ENCODE peak calls at places on chromosomes 1 and 21, in five cellular contexts. V, E, J, Z and H are unnamed samples.

GRCh38 chr1:15833069-15833679 is 14.3 kb upstream of the SPEN start:
- DNase-seq in V (no peak), E (peak; percentile 64), J (peak; percentile 65), Z (peak; percentile 28), H (peak; percentile 46)

GRCh38 chr1:9368356-9368755 is 75.7 kb downstream of the SPSB1 start:
- DNase-seq in V (no peak), E (no peak), J (no peak), Z (no peak), H (no peak)

GRCh38 chr1:110555807-110556470 is 37.0 kb upstream of the KCNA10 start:
- DNase-seq in V (no peak), E (peak; percentile 31), J (no peak), Z (no peak), H (no peak)

GRCh38 chr1:25066253-25066652 is 136.2 kb upstream of the RUNX3 start:
- DNase-seq in V (no peak), E (no peak), J (no peak), Z (no peak), H (no peak)

GRCh38 chr1:197081117-197081753 is 14.2 kb upstream of the F13B start:
- DNase-seq in V (no peak), E (no peak), J (no peak), Z (no peak), H (no peak)

GRCh38 chr1:86084998-86085397 is 71.6 kb downstream of the COL24A1 start:
- DNase-seq in V (no peak), E (no peak), J (no peak), Z (no peak), H (no peak)

GRCh38 chr1:100039571-100039970 is 69.8 kb downstream of the SLC35A3 start:
- DNase-seq in V (no peak), E (no peak), J (no peak), Z (no peak), H (no peak)

GRCh38 chr1:67937651-67938050 is 104.4 kb upstream of the GNG12 start:
- DNase-seq in V (no peak), E (no peak), J (no peak), Z (no peak), H (no peak)

GRCh38 chr1:159173303-159173702 is 1.9 kb downstream of the CADM3 start:
- DNase-seq in V (no peak), E (no peak), J (no peak), Z (no peak), H (no peak)

GRCh38 chr1:55211456-55211855 is 3.7 kb downstream of the USP24 start:
- DNase-seq in V (no peak), E (no peak), J (no peak), Z (peak; percentile 47), H (no peak)

GRCh38 chr1:185570962-185571361 is 163.2 kb upstream of the HMCN1 start:
- DNase-seq in V (no peak), E (no peak), J (peak; percentile 63), Z (no peak), H (no peak)

GRCh38 chr1:1597275-1597930 is 2.5 kb downstream of the FNDC10 start:
- DNase-seq in V (no peak), E (no peak), J (no peak), Z (no peak), H (no peak)

GRCh38 chr1:41659159-41659495 is 174.6 kb upstream of the EDN2 start:
- DNase-seq in V (no peak), E (no peak), J (no peak), Z (no peak), H (no peak)

GRCh38 chr1:33332357-33332789 is 11.5 kb upstream of the A3GALT2 start:
- DNase-seq in V (no peak), E (no peak), J (no peak), Z (no peak), H (no peak)

GRCh38 chr1:36924282-36924791 is 110.0 kb downstream of the GRIK3 start:
- DNase-seq in V (no peak), E (no peak), J (peak; percentile 24), Z (no peak), H (peak; percentile 25)

GRCh38 chr1:27416387-27417111 is 24.1 kb downstream of the GPR3 start:
- DNase-seq in V (no peak), E (no peak), J (peak; percentile 56), Z (peak; percentile 87), H (no peak)

GRCh38 chr21:41168391-41169257 is 664 bp downstream of the BACE2 start:
- DNase-seq in V (no peak), E (peak; percentile 84), J (peak; percentile 67), Z (no peak), H (no peak)

GRCh38 chr1:72431810-72432209 is 149.5 kb upstream of the NEGR1 start:
- DNase-seq in V (no peak), E (no peak), J (no peak), Z (no peak), H (no peak)

GRCh38 chr1:228992044-228992443 is 256.8 kb downstream of the RHOU start:
- DNase-seq in V (no peak), E (no peak), J (no peak), Z (no peak), H (no peak)

GRCh38 chr1:229579101-229579651 is 20.7 kb upstream of the ABCB10 start:
- DNase-seq in V (no peak), E (peak; percentile 32), J (no peak), Z (peak; percentile 7), H (no peak)

GRCh38 chr1:235127774-235128452 is 724 bp downstream of the TOMM20 start:
- DNase-seq in V (no peak), E (no peak), J (no peak), Z (peak; percentile 27), H (no peak)

GRCh38 chr1:175564723-175565122 is 178.7 kb downstream of the TNR start:
- DNase-seq in V (no peak), E (no peak), J (no peak), Z (no peak), H (no peak)

GRCh38 chr1:4303303-4303702 is 351.1 kb upstream of the AJAP1 start:
- DNase-seq in V (no peak), E (no peak), J (no peak), Z (no peak), H (no peak)

GRCh38 chr21:34022557-34023335 is 50.6 kb upstream of the MRPS6 start:
- DNase-seq in V (no peak), E (no peak), J (no peak), Z (no peak), H (no peak)

GRCh38 chr1:48003741-48004503 is 6.7 kb upstream of the TRABD2B start:
- DNase-seq in V (no peak), E (no peak), J (peak; percentile 28), Z (no peak), H (no peak)

GRCh38 chr1:66571789-66572188 is 37.8 kb downstream of the SGIP1 start:
- DNase-seq in V (no peak), E (no peak), J (no peak), Z (peak; percentile 88), H (no peak)

GRCh38 chr1:8941906-8942305 is 3.8 kb upstream of the CA6 start:
- DNase-seq in V (no peak), E (no peak), J (no peak), Z (peak; percentile 65), H (no peak)

GRCh38 chr1:5458248-5458647 is 534.0 kb downstream of the NPHP4 start:
- DNase-seq in V (no peak), E (no peak), J (no peak), Z (no peak), H (no peak)

GRCh38 chr1:5459839-5460238 is 532.4 kb downstream of the NPHP4 start:
- DNase-seq in V (no peak), E (no peak), J (no peak), Z (no peak), H (no peak)

GRCh38 chr1:5455651-5456050 is 536.6 kb downstream of the NPHP4 start:
- DNase-seq in V (no peak), E (no peak), J (no peak), Z (no peak), H (no peak)

GRCh38 chr1:5455056-5455455 is 537.2 kb downstream of the NPHP4 start:
- DNase-seq in V (no peak), E (no peak), J (no peak), Z (no peak), H (no peak)

DNA sequence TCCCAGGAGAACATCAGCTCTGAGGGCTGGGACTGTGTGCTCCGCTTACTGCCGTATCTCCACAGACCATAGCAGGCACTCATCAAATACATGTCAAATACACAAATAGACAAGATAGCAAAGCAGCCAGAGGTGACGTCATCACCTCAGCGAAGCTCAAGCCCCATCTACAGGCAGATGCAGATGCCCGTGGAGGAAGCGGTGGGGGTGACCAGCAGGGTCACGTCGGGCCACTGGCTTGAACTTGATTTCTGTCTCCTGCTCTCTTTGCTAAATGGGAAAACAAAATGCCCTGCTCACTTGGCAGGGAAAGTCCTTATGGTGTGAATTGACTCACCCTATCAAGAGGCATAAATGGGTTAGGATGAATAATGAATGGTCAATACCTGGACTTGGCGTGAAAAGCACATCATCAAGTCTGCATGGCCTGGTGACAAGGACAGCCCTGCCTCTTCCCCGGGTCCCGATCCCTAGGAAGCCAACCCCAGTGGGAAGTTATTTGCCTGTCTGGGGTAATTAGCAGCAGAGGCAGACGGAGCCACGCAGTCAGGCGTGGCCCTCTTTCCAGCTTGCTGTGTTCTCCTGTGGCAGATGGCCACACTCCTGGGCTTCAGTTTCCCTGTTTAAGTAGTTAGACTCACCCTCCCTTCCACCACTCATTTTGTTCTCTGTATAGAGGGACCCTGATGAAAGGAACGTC is 536.0 kb downstream of the NPHP4 start:
- DNase-seq in V (no peak), E (no peak), J (no peak), Z (no peak), H (no peak)
- H3K9me3 ChIP-seq in V (no peaks in the 10 kb centered on the region), E (no peaks in the 10 kb centered on the region), J (no peaks in the 10 kb centered on the region), Z (peaks cover 2% of the 10 kb centered on the region), H (no peaks in the 10 kb centered on the region)

GRCh38 chr1:93475691-93476090 is 27.8 kb downstream of the FNBP1L start:
- DNase-seq in V (no peak), E (no peak), J (no peak), Z (no peak), H (no peak)
- H3K9me3 ChIP-seq in V (no peaks in the 10 kb centered on the region), E (no peaks in the 10 kb centered on the region), J (no peaks in the 10 kb centered on the region), Z (peaks cover 13% of the 10 kb centered on the region), H (peaks cover 3% of the 10 kb centered on the region)

GRCh38 chr21:39313457-39314154 is at the start of gene BRWD1:
- DNase-seq in V (peak; percentile 20), E (peak; percentile 66), J (peak; percentile 79), Z (peak; percentile 92), H (peak; percentile 68)

GRCh38 chr21:39312112-39313041 is 1.1 kb downstream of the BRWD1 start:
- DNase-seq in V (peak; percentile 69), E (peak; percentile 91), J (peak; percentile 93), Z (peak; percentile 90), H (peak; percentile 95)

GRCh38 chr21:39314155-39315027 is 959 bp upstream of the BRWD1 start:
- DNase-seq in V (no peak), E (peak; percentile 43), J (peak; percentile 63), Z (peak; percentile 72), H (peak; percentile 31)

GRCh38 chr21:39311164-39311563 is 2.3 kb downstream of the BRWD1 start:
- DNase-seq in V (no peak), E (no peak), J (no peak), Z (no peak), H (no peak)

GRCh38 chr21:39313042-39313456 is 383 bp downstream of the BRWD1 start:
- DNase-seq in V (no peak), E (no peak), J (peak; percentile 44), Z (peak; percentile 7), H (no peak)
- H3K9me3 ChIP-seq in V (no peaks in the 10 kb centered on the region), E (no peaks in the 10 kb centered on the region), J (no peaks in the 10 kb centered on the region), Z (no peaks in the 10 kb centered on the region), H (no peaks in the 10 kb centered on the region)

DNA sequence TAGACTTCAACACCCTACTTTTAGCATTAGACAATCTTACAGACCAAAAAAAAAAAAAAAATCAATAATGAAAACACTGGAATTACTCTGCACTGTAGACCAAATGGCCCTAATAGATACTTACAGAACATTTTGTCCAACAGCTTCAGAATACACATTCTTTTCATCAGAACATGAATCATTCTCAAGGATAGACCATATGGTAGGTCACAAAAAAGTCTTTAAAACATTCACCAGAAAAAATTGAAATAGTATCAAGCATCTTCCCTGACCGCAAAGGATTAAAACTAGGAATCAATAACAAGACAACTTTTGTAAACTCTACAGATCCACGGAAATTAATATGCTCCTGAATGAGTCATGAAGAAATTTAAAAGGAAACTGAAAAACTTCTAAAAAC is 22.5 kb downstream of the ZNF670 start:
- DNase-seq in V (no peak), E (no peak), J (no peak), Z (no peak), H (no peak)
- H3K9me3 ChIP-seq in V (no peaks in the 10 kb centered on the region), E (peaks cover 8% of the 10 kb centered on the region), J (no peaks in the 10 kb centered on the region), Z (peaks cover 84% of the 10 kb centered on the region), H (peaks cover 12% of the 10 kb centered on the region)